ENCODE peak calls at places on chromosome 21, in seven cellular contexts. N is HFFc6, W is endothelial cell of umbilical vein, K is foreskin fibroblast, B is tibial nerve, F is testis, S is IMR-90. A is an unnamed sample.
A peak's percentile ranks its signal among the peaks of the same experiment; 100 is the strongest.

GRCh38 chr21:27528697-27529096 is 561.8 kb upstream of the ADAMTS5 start:
- DNase-seq in N (peak; percentile 21), W (no peak), K (peak; percentile 39), B (no peak), F (no peak), S (peak; percentile 61), A (no peak)

GRCh38 chr21:34598931-34599400 is 15.9 kb downstream of the RCAN1 start:
- DNase-seq in N (peak; percentile 21), W (no peak), K (peak; percentile 68), B (no peak), F (no peak), S (peak; percentile 36), A (no peak)

GRCh38 chr21:15207231-15207630 is 142.4 kb upstream of the NRIP1 start:
- DNase-seq in N (no peak), W (no peak), K (peak; percentile 56), B (no peak), F (no peak), S (no peak), A (no peak)

GRCh38 chr21:33256019-33256418 is 10.1 kb upstream of the IL10RB start:
- DNase-seq in N (no peak), W (no peak), K (no peak), B (no peak), F (no peak), S (no peak), A (no peak)

GRCh38 chr21:15564907-15565306 is 164.9 kb upstream of the USP25 start:
- DNase-seq in N (no peak), W (no peak), K (no peak), B (no peak), F (no peak), S (no peak), A (no peak)

GRCh38 chr21:35212393-35213127 is 163.5 kb upstream of the RUNX1 start:
- DNase-seq in N (peak; percentile 59), W (peak; percentile 82), K (peak; percentile 77), B (no peak), F (no peak), S (peak; percentile 81), A (no peak)

GRCh38 chr21:17673261-17674020 is 60.7 kb upstream of the BTG3 start:
- DNase-seq in N (peak; percentile 44), W (no peak), K (no peak), B (no peak), F (peak; percentile 58), S (no peak), A (no peak)

GRCh38 chr21:28445081-28445830 is 547.4 kb downstream of the LTN1 start:
- DNase-seq in N (peak; percentile 86), W (no peak), K (peak; percentile 69), B (no peak), F (no peak), S (peak; percentile 91), A (no peak)

GRCh38 chr21:20377250-20377649 is 621.0 kb upstream of the NCAM2 start:
- DNase-seq in N (no peak), W (no peak), K (no peak), B (no peak), F (no peak), S (no peak), A (no peak)

DNA sequence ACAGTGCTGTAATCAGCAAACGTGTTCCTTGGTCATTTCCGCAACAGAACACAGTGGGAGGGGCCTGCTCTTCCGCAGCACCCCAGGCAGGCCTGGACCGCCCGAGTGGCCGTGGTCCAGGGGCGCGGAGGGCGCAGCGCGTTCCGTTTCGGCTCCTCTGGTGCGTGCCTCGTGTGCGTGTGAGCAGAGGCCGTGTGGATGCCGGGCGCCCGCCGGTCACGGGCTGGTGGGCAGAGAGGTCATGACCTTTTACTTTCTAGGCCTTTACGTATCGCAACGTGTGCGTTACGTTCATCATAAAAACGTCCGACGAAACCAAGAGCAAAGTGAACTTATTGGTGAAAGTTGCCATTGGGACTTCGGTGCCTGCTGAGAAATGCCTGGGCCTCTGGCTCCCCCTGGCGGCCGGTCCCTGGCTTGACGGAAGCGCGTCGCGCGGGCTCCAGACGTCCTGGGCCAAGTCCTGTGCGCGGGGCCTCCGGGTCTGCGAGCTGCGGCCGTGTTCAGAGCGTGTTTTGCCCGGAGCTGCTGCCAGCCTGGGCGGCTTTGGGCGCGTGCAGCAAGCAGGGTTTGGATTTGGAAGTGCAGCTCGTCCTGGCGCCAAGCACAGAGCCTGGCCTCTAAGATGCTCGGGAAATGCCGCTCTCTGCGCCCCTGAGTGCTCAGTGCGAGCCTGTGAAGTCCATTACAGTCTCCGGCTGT is 34.4 kb downstream of the COL18A1 start:
- DNase-seq in N (peak; percentile 79), W (peak; percentile 91), K (peak; percentile 94), B (peak; percentile 74), F (peak; percentile 91), S (peak; percentile 89), A (peak; percentile 63)
- TF ChIP-seq CTCF in N (peak; percentile 100), W (peak; percentile 96), K (peak; percentile 85), B (peak; percentile 97), F (peak; percentile 98), S (peak; percentile 98), A (peak; percentile 99)

GRCh38 chr21:36388835-36389234 is 3.6 kb downstream of the CHAF1B start:
- DNase-seq in N (no peak), W (no peak), K (peak; percentile 35), B (no peak), F (no peak), S (peak; percentile 54), A (no peak)
- TF ChIP-seq CTCF in N (peak; percentile 29), W (no peak), K (peak; percentile 15), B (no peak), F (no peak), S (peak; percentile 20), A (peak; percentile 50)

DNA sequence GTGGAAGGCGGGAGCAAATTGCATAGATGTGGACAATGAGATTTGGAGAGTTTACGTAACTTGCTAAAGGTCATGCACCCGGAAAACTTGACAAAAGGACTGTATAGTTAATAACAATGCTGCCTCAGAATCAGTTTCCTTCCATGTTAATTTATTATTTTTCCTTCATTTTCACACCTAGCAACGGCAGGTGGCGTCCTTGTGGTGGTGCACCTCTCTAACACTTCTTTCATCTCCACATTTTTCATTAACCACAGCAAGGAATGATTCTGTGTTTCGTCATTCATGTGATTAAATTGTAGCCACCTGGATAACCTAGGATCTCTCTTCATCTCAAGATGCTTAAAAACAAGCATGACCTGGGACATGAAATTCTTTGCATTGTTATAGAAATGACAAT is 2133.0 kb downstream of the NCAM2 start:
- DNase-seq in N (no peak), W (peak; percentile 28), K (no peak), B (no peak), F (no peak), S (no peak), A (no peak)
- TF ChIP-seq CTCF in N (no peak), W (no peak), K (no peak), B (no peak), F (no peak), S (no peak), A (peak; percentile 31)

GRCh38 chr21:25863747-25864146 is 129.0 kb downstream of the GABPA start:
- DNase-seq in N (no peak), W (no peak), K (no peak), B (no peak), F (no peak), S (no peak), A (no peak)

GRCh38 chr21:25859264-25859931 is 124.6 kb downstream of the GABPA start:
- DNase-seq in N (no peak), W (no peak), K (no peak), B (no peak), F (no peak), S (peak; percentile 84), A (no peak)

GRCh38 chr21:25862112-25862511 is 127.3 kb downstream of the GABPA start:
- DNase-seq in N (no peak), W (no peak), K (no peak), B (no peak), F (no peak), S (no peak), A (no peak)

GRCh38 chr21:25863031-25863430 is 128.3 kb downstream of the GABPA start:
- DNase-seq in N (no peak), W (no peak), K (no peak), B (no peak), F (no peak), S (no peak), A (no peak)

GRCh38 chr21:25862596-25862995 is 127.8 kb downstream of the GABPA start:
- DNase-seq in N (peak; percentile 39), W (no peak), K (peak; percentile 46), B (no peak), F (peak; percentile 34), S (peak; percentile 39), A (no peak)
- TF ChIP-seq CTCF in N (peak; percentile 87), W (peak; percentile 60), K (peak; percentile 74), B (peak; percentile 42), F (peak; percentile 37), S (peak; percentile 58), A (peak; percentile 79)